ENCODE peak calls at places on chromosomes 11 and 22, in four cellular contexts. Y, A, G and C are unnamed samples.

GRCh38 chr11:44680982-44681597 is 45.7 kb upstream of the TSPAN18 start:
- DNase-seq in G (no peak), A (no peak), Y (peak), C (peak)

GRCh38 chr11:129323896-129324522 is 51.6 kb upstream of the BARX2 start:
- DNase-seq in A (peak), G (peak), Y (no peak), C (no peak)

GRCh38 chr11:266676-267439 is 11.3 kb upstream of the NLRP6 start:
- DNase-seq in G (no peak), A (no peak), Y (peak), C (no peak)

GRCh38 chr11:363948-364761 is 5.1 kb upstream of the B4GALNT4 start:
- DNase-seq in A (no peak), Y (peak), G (peak), C (peak)

GRCh38 chr11:112694813-112695212 is 266.4 kb upstream of the NCAM1 start:
- DNase-seq in Y (no peak), A (no peak), G (no peak), C (peak)

GRCh38 chr22:43151251-43152000 is at the start of gene TSPO:
- DNase-seq in A (peak), Y (peak), G (peak), C (peak)

GRCh38 chr22:20015971-20016733 is 471 bp downstream of the ARVCF start:
- DNase-seq in A (no peak), Y (peak), G (peak), C (no peak)

GRCh38 chr22:44797181-44797720 is 44.9 kb downstream of the ARHGAP8 start:
- DNase-seq in G (no peak), A (no peak), Y (no peak), C (no peak)

GRCh38 chr11:82864268-82864667 is 36.0 kb downstream of the PRCP start:
- DNase-seq in A (peak), G (peak), Y (peak), C (peak)

GRCh38 chr11:2777396-2777795 is 77.6 kb upstream of the KCNQ1OT1 start:
- DNase-seq in A (peak), G (peak), Y (peak), C (peak)

GRCh38 chr22:49827307-49827852 is 293 bp downstream of the BRD1 start:
- DNase-seq in Y (no peak), A (no peak), G (no peak), C (no peak)

GRCh38 chr11:129374081-129374992 is 1.3 kb upstream of the BARX2 start:
- DNase-seq in Y (no peak), G (no peak), A (no peak), C (no peak)

GRCh38 chr11:115439385-115439784 is 64.8 kb downstream of the CADM1 start:
- DNase-seq in G (no peak), Y (no peak), A (no peak), C (no peak)

GRCh38 chr11:25214535-25215176 is 717.8 kb downstream of the LUZP2 start:
- DNase-seq in G (no peak), Y (no peak), A (no peak), C (no peak)

GRCh38 chr11:31326470-31327148 is 42.9 kb downstream of the DCDC1 start:
- DNase-seq in G (no peak), Y (no peak), A (no peak), C (no peak)

GRCh38 chr11:112082729-112083128 is 3.8 kb downstream of the TIMM8B start:
- DNase-seq in A (peak), Y (peak), G (no peak), C (no peak)

GRCh38 chr11:109112748-109113378 is 309.1 kb upstream of the C11orf87 start:
- DNase-seq in Y (no peak), G (no peak), A (no peak), C (no peak)

GRCh38 chr11:113241190-113242051 is 73.0 kb upstream of the TTC12 start:
- DNase-seq in G (no peak), Y (no peak), A (no peak), C (no peak)

GRCh38 chr11:22787565-22788162 is 41.9 kb downstream of the SVIP start:
- DNase-seq in G (no peak), A (no peak), Y (peak), C (peak)

GRCh38 chr22:33272180-33272579 is 214.0 kb upstream of the SYN3 start:
- DNase-seq in G (no peak), Y (no peak), A (no peak), C (no peak)

GRCh38 chr11:44754876-44755552 is 28.3 kb downstream of the TSPAN18 start:
- DNase-seq in Y (no peak), G (no peak), A (no peak), C (no peak)

GRCh38 chr11:44939673-44940072 is 11.0 kb downstream of the TP53I11 start:
- DNase-seq in Y (no peak), A (peak), G (no peak), C (no peak)

GRCh38 chr11:134439181-134439580 is 27.1 kb upstream of the B3GAT1 start:
- DNase-seq in G (peak), A (no peak), Y (no peak), C (no peak)

GRCh38 chr22:25754527-25755202 is 12.7 kb downstream of the MYO18B start:
- DNase-seq in G (peak), Y (no peak), A (peak), C (no peak)

GRCh38 chr11:95132956-95133355 is 43.3 kb downstream of the ENDOD1 start:
- DNase-seq in A (no peak), Y (peak), G (no peak), C (no peak)

GRCh38 chr22:27318516-27318915 is 483.0 kb downstream of the MN1 start:
- DNase-seq in Y (no peak), A (no peak), G (no peak), C (no peak)

GRCh38 chr22:27317961-27318360 is 483.6 kb downstream of the MN1 start:
- DNase-seq in A (no peak), Y (no peak), G (no peak), C (no peak)

GRCh38 chr22:27315833-27316232 is 485.7 kb downstream of the MN1 start:
- DNase-seq in G (no peak), A (no peak), Y (no peak), C (no peak)

GRCh38 chr22:27314276-27314807 is 487.2 kb downstream of the MN1 start:
- DNase-seq in Y (no peak), G (no peak), A (no peak), C (no peak)

GRCh38 chr22:27317156-27317555 is 484.4 kb downstream of the MN1 start:
- DNase-seq in A (no peak), G (no peak), Y (no peak), C (no peak)
- TF ChIP-seq CTCF in A (no peak), G (no peak), Y (no peak), C (no peak)

GRCh38 chr11:72943664-72944063 is 129.5 kb downstream of the ATG16L2 start:
- DNase-seq in Y (no peak), A (no peak), G (no peak), C (no peak)

GRCh38 chr11:72940417-72940816 is 126.2 kb downstream of the ATG16L2 start:
- DNase-seq in G (no peak), A (no peak), Y (no peak), C (no peak)

GRCh38 chr11:72935705-72936104 is 121.5 kb downstream of the ATG16L2 start:
- DNase-seq in Y (no peak), A (no peak), G (no peak), C (no peak)

GRCh38 chr11:72937439-72937838 is 123.2 kb downstream of the ATG16L2 start:
- DNase-seq in A (no peak), Y (no peak), G (no peak), C (no peak)

DNA sequence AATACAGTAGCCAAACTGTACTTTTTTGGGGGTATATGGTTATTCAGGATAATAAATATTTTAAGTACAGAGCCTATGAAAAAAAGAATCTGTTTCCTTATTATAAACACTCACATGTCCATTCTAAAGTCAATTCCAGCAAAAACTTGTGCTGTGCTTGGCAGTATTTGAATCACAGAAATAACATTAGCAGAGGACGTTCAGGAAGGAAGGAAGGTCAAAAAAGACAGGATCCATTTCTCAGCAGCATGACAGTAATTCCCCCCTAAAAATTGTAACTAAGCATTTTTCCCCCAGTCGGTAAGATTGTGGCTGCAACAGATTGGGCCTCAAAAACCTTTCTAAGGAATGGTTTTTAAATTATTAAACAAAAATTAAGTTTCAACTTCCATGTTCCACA is 124.8 kb downstream of the ATG16L2 start:
- DNase-seq in Y (no peak), G (no peak), A (no peak), C (no peak)
- H3K27ac ChIP-seq in Y (no peak), G (no peak), A (no peak), C (no peak)

GRCh38 chr11:131195801-131196517 is 174.5 kb upstream of the NTM start:
- DNase-seq in A (no peak), Y (peak), G (peak), C (peak)
- TF ChIP-seq CTCF in A (no peak), Y (no peak), G (no peak), C (no peak)

GRCh38 chr11:46339816-46340215 is 7.4 kb upstream of the DGKZ start:
- DNase-seq in Y (no peak), A (no peak), G (no peak), C (no peak)
- H3K27ac ChIP-seq in Y (no peak), A (peak), G (peak), C (peak)

GRCh38 chr11:124763156-124763947 is 1.3 kb upstream of the ESAM start:
- DNase-seq in Y (peak), A (peak), G (peak), C (peak)
- TF ChIP-seq CTCF in Y (peak), A (peak), G (peak), C (peak)